ENCODE peak calls at places on chromosome 4, in five cellular contexts. One of them, this sample, is unnamed. For H3K36me3, the result is how much of the 10 kb centered on the place peaks cover.

GRCh38 chr4:75289843-75290616 is 224.2 kb downstream of the RCHY1 start:
- DNase-seq in cardiac muscle cell: peak
- DNase-seq in aorta: no peak
- DNase-seq in CD8-positive, alpha-beta memory T cell: no peak
- DNase-seq in HCT116: peak
- DNase-seq in this sample: peak

GRCh38 chr4:73156394-73156793 is 86.9 kb upstream of the COX18 start:
- DNase-seq in cardiac muscle cell: no peak
- DNase-seq in aorta: no peak
- DNase-seq in CD8-positive, alpha-beta memory T cell: no peak
- DNase-seq in HCT116: no peak
- DNase-seq in this sample: no peak

GRCh38 chr4:186844059-186844681 is 120.5 kb upstream of the FAT1 start:
- DNase-seq in cardiac muscle cell: peak
- DNase-seq in aorta: no peak
- DNase-seq in CD8-positive, alpha-beta memory T cell: no peak
- DNase-seq in HCT116: no peak
- DNase-seq in this sample: no peak

GRCh38 chr4:29581469-29581868 is 1138.7 kb upstream of the PCDH7 start:
- DNase-seq in cardiac muscle cell: peak
- DNase-seq in aorta: no peak
- DNase-seq in CD8-positive, alpha-beta memory T cell: no peak
- DNase-seq in HCT116: no peak
- DNase-seq in this sample: no peak

GRCh38 chr4:74408639-74409038 is 36.3 kb upstream of the AREG start:
- DNase-seq in cardiac muscle cell: no peak
- DNase-seq in aorta: no peak
- DNase-seq in CD8-positive, alpha-beta memory T cell: no peak
- DNase-seq in HCT116: no peak
- DNase-seq in this sample: no peak

GRCh38 chr4:92519727-92520126 is 216.0 kb downstream of the GRID2 start:
- DNase-seq in cardiac muscle cell: no peak
- DNase-seq in aorta: no peak
- DNase-seq in CD8-positive, alpha-beta memory T cell: no peak
- DNase-seq in HCT116: no peak
- DNase-seq in this sample: no peak

GRCh38 chr4:139872274-139872673 is 206.7 kb downstream of the MGST2 start:
- DNase-seq in cardiac muscle cell: peak
- DNase-seq in aorta: no peak
- DNase-seq in CD8-positive, alpha-beta memory T cell: no peak
- DNase-seq in HCT116: no peak
- DNase-seq in this sample: no peak

GRCh38 chr4:53854991-53855885 is 209.2 kb downstream of the CHIC2 start:
- DNase-seq in cardiac muscle cell: peak
- DNase-seq in aorta: no peak
- DNase-seq in CD8-positive, alpha-beta memory T cell: no peak
- DNase-seq in HCT116: no peak
- DNase-seq in this sample: no peak

GRCh38 chr4:101785476-101785875 is 5.1 kb upstream of the BANK1 start:
- DNase-seq in cardiac muscle cell: peak
- DNase-seq in aorta: no peak
- DNase-seq in CD8-positive, alpha-beta memory T cell: no peak
- DNase-seq in HCT116: no peak
- DNase-seq in this sample: no peak

GRCh38 chr4:2570551-2571222 is 34.2 kb downstream of the FAM193A start:
- DNase-seq in cardiac muscle cell: no peak
- DNase-seq in aorta: no peak
- DNase-seq in CD8-positive, alpha-beta memory T cell: peak
- DNase-seq in HCT116: no peak
- DNase-seq in this sample: no peak

GRCh38 chr4:6087669-6088068 is 69.4 kb upstream of the C4orf50 start:
- DNase-seq in cardiac muscle cell: peak
- DNase-seq in aorta: no peak
- DNase-seq in CD8-positive, alpha-beta memory T cell: no peak
- DNase-seq in HCT116: peak
- DNase-seq in this sample: peak

GRCh38 chr4:36237366-36238353 is 6.7 kb downstream of the ARAP2 start:
- DNase-seq in cardiac muscle cell: no peak
- DNase-seq in aorta: no peak
- DNase-seq in CD8-positive, alpha-beta memory T cell: no peak
- DNase-seq in HCT116: no peak
- DNase-seq in this sample: no peak

GRCh38 chr4:154854362-154854761 is 73.3 kb downstream of the RBM46 start:
- DNase-seq in cardiac muscle cell: peak
- DNase-seq in aorta: no peak
- DNase-seq in CD8-positive, alpha-beta memory T cell: no peak
- DNase-seq in HCT116: peak
- DNase-seq in this sample: no peak

GRCh38 chr4:78477276-78477675 is 74.3 kb upstream of the ANXA3 start:
- DNase-seq in cardiac muscle cell: peak
- DNase-seq in aorta: no peak
- DNase-seq in CD8-positive, alpha-beta memory T cell: no peak
- DNase-seq in HCT116: no peak
- DNase-seq in this sample: no peak

GRCh38 chr4:6687947-6688878 is 5.5 kb upstream of the S100P start:
- DNase-seq in cardiac muscle cell: no peak
- DNase-seq in aorta: no peak
- DNase-seq in CD8-positive, alpha-beta memory T cell: no peak
- DNase-seq in HCT116: no peak
- DNase-seq in this sample: no peak

GRCh38 chr4:170088686-170089085 is 1.1 kb downstream of the AADAT start:
- DNase-seq in cardiac muscle cell: no peak
- DNase-seq in aorta: no peak
- DNase-seq in CD8-positive, alpha-beta memory T cell: no peak
- DNase-seq in HCT116: no peak
- DNase-seq in this sample: no peak

GRCh38 chr4:100679926-100680325 is 162.1 kb upstream of the EMCN start:
- DNase-seq in cardiac muscle cell: no peak
- DNase-seq in aorta: no peak
- DNase-seq in CD8-positive, alpha-beta memory T cell: no peak
- DNase-seq in HCT116: no peak
- DNase-seq in this sample: no peak

GRCh38 chr4:103994059-103994458 is 274.3 kb upstream of the TACR3 start:
- DNase-seq in cardiac muscle cell: peak
- DNase-seq in aorta: no peak
- DNase-seq in CD8-positive, alpha-beta memory T cell: no peak
- DNase-seq in HCT116: peak
- DNase-seq in this sample: no peak

DNA sequence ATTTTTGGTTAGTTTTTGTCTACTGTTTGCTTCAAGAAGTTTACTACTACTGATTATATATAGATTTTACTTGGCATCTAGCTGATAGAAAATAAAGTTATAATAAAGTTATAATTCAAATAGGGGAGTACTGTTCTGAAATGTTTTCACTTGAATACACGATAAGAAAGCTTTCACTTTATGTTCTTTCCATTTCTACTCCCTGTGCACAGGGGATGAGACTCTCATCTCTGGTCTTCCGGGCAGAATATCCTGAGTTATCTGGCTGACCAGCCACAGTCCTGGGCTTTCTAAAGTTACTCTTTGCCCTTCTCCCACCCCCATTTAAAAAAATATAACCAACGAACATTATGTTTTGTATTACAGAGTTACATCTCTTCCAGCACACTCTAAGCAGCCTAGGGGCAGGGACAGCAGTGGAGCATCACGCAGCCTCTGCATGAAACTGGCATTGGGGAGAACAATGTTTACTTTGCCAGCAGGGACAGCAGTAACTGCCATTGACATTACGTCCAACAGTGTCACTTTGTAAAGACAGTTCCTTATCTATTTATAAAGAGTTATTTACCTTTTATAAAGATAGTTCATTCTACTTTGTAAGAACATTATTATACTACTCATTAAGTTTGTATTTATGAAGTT is 64.3 kb downstream of the METTL14 start:
- DNase-seq in cardiac muscle cell: no peak
- DNase-seq in aorta: no peak
- DNase-seq in CD8-positive, alpha-beta memory T cell: no peak
- DNase-seq in HCT116: no peak
- DNase-seq in this sample: no peak
- H3K36me3 ChIP-seq in cardiac muscle cell: under half
- H3K36me3 ChIP-seq in aorta: under half
- H3K36me3 ChIP-seq in CD8-positive, alpha-beta memory T cell: under half
- H3K36me3 ChIP-seq in HCT116: under half
- H3K36me3 ChIP-seq in this sample: under half

GRCh38 chr4:8332038-8332857 is 62.7 kb downstream of the HTRA3 start:
- DNase-seq in cardiac muscle cell: no peak
- DNase-seq in aorta: peak
- DNase-seq in CD8-positive, alpha-beta memory T cell: no peak
- DNase-seq in HCT116: no peak
- DNase-seq in this sample: peak

GRCh38 chr4:8334786-8335460 is 65.4 kb downstream of the HTRA3 start:
- DNase-seq in cardiac muscle cell: no peak
- DNase-seq in aorta: peak
- DNase-seq in CD8-positive, alpha-beta memory T cell: no peak
- DNase-seq in HCT116: no peak
- DNase-seq in this sample: peak

GRCh38 chr4:8335848-8336247 is 66.3 kb downstream of the HTRA3 start:
- DNase-seq in cardiac muscle cell: no peak
- DNase-seq in aorta: no peak
- DNase-seq in CD8-positive, alpha-beta memory T cell: no peak
- DNase-seq in HCT116: no peak
- DNase-seq in this sample: no peak

GRCh38 chr4:8332891-8333331 is 63.4 kb downstream of the HTRA3 start:
- DNase-seq in cardiac muscle cell: no peak
- DNase-seq in aorta: peak
- DNase-seq in CD8-positive, alpha-beta memory T cell: no peak
- DNase-seq in HCT116: no peak
- DNase-seq in this sample: peak

DNA sequence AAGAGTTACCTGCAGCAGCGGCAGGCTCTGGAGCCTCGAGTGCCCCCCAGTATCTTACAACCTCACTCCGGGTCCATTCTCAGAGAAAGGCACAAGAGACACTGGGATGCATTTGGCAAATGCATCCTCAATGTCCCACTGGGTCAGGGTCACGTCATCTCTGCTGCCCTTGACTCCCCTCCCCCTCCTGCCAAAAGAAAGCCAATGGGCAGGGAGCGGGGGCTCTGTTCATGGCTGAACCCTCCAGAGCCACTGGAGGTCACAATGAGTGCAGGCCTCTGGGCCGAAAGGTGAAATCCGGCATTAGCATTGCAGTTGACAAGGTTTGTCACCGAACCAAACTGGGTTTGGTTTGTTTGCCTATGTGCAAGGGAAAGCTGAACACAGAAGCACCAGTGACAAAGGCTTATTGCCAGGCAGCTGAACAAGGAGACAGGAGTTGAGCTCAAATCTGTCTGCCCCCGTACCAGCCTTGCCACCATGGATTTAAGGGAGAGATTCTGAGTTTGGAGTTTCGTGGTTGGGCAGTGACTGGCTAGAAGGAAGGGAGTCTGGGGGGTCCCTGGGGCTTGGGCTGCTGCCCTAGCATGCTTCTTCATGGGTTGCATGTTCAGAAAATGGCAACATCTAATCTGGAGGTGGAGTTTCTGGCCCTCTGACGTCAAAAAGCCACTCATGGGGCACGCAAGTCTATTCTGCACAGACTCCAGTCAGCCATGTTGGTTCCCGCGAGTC is 64.3 kb downstream of the HTRA3 start:
- DNase-seq in cardiac muscle cell: no peak
- DNase-seq in aorta: peak
- DNase-seq in CD8-positive, alpha-beta memory T cell: no peak
- DNase-seq in HCT116: no peak
- DNase-seq in this sample: no peak
- H3K4me3 ChIP-seq in cardiac muscle cell: no peak
- H3K4me3 ChIP-seq in aorta: no peak
- H3K4me3 ChIP-seq in CD8-positive, alpha-beta memory T cell: no peak
- H3K4me3 ChIP-seq in HCT116: no peak
- H3K4me3 ChIP-seq in this sample: no peak

GRCh38 chr4:150072906-150073714 is 5.1 kb upstream of the DCLK2 start:
- DNase-seq in cardiac muscle cell: peak
- DNase-seq in aorta: no peak
- DNase-seq in CD8-positive, alpha-beta memory T cell: no peak
- DNase-seq in HCT116: no peak
- DNase-seq in this sample: no peak
- H3K27ac ChIP-seq in cardiac muscle cell: no peak
- H3K27ac ChIP-seq in aorta: no peak
- H3K27ac ChIP-seq in CD8-positive, alpha-beta memory T cell: no peak
- H3K27ac ChIP-seq in HCT116: no peak
- H3K27ac ChIP-seq in this sample: no peak

GRCh38 chr4:67575232-67575888 is 16.8 kb downstream of the STAP1 start:
- DNase-seq in cardiac muscle cell: no peak
- DNase-seq in aorta: no peak
- DNase-seq in CD8-positive, alpha-beta memory T cell: peak
- DNase-seq in HCT116: no peak
- DNase-seq in this sample: no peak

GRCh38 chr4:67571975-67572374 is 13.4 kb downstream of the STAP1 start:
- DNase-seq in cardiac muscle cell: no peak
- DNase-seq in aorta: no peak
- DNase-seq in CD8-positive, alpha-beta memory T cell: no peak
- DNase-seq in HCT116: no peak
- DNase-seq in this sample: no peak

GRCh38 chr4:67575889-67576329 is 17.4 kb downstream of the STAP1 start:
- DNase-seq in cardiac muscle cell: no peak
- DNase-seq in aorta: no peak
- DNase-seq in CD8-positive, alpha-beta memory T cell: no peak
- DNase-seq in HCT116: no peak
- DNase-seq in this sample: no peak

GRCh38 chr4:67570537-67570936 is 12.0 kb downstream of the STAP1 start:
- DNase-seq in cardiac muscle cell: no peak
- DNase-seq in aorta: no peak
- DNase-seq in CD8-positive, alpha-beta memory T cell: no peak
- DNase-seq in HCT116: no peak
- DNase-seq in this sample: no peak

DNA sequence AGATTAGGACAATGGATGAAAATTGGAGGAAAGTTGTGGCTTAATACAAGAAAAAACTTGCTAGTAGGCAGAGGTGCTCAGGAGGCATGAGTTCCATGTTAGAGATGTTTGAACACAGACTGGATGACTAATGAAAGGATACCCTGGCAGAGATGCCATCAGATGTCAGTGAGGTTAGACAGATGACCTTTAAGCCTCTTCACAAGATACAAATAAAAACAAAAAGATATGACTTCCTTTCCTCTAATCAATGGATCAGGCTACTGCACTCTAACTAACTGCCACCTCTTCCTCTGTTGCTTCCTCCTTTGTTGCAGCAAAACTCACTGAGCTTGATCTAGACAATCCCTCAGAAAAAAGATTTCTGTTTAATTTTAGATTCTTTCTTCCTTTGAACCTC is 14.7 kb downstream of the STAP1 start:
- DNase-seq in cardiac muscle cell: no peak
- DNase-seq in aorta: no peak
- DNase-seq in CD8-positive, alpha-beta memory T cell: no peak
- DNase-seq in HCT116: no peak
- DNase-seq in this sample: no peak
- H3K36me3 ChIP-seq in cardiac muscle cell: under half
- H3K36me3 ChIP-seq in aorta: under half
- H3K36me3 ChIP-seq in CD8-positive, alpha-beta memory T cell: under half
- H3K36me3 ChIP-seq in HCT116: under half
- H3K36me3 ChIP-seq in this sample: under half

DNA sequence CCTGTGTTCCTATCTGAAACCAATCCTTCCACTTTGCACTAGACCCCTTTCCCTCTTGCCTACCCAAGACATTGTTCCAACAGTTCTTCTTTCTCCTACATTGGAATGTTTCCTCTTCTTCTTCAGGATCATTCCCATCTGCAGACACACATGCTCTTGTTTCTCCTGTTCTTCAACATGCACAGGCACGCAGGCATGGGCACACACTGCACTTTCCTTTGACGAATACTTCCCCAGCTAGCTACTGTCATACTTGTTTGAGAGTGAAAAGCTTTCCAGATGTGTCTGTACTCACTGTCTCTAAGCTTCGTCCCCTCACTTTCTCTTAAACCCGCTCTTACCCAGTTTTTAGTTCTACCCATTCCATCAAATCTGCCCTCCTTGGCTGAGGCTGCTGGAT is 31.8 kb upstream of the ERVMER34-1 start:
- DNase-seq in cardiac muscle cell: no peak
- DNase-seq in aorta: no peak
- DNase-seq in CD8-positive, alpha-beta memory T cell: no peak
- DNase-seq in HCT116: no peak
- DNase-seq in this sample: no peak
- H3K4me3 ChIP-seq in cardiac muscle cell: no peak
- H3K4me3 ChIP-seq in aorta: no peak
- H3K4me3 ChIP-seq in CD8-positive, alpha-beta memory T cell: no peak
- H3K4me3 ChIP-seq in HCT116: no peak
- H3K4me3 ChIP-seq in this sample: no peak

This sample was measured in WERI-Rb-1.